ENCODE peak calls at places on chromosomes 12 and 14, in seven cellular contexts. One of them, this sample, is unnamed. For H3K4me1, the result is how much of the 10 kb centered on the place peaks cover.

GRCh38 chr12:113651662-113652061 is 180.0 kb upstream of the LHX5 start:
- DNase-seq in tibial nerve: no peak
- DNase-seq in fibroblast of lung: no peak
- DNase-seq in Karpas-422: no peak
- DNase-seq in cardiac muscle cell: no peak
- DNase-seq in CD8-positive, alpha-beta T cell: no peak
- DNase-seq in GM23338: no peak
- DNase-seq in this sample: no peak

GRCh38 chr14:23577710-23578392 is 739 bp downstream of the JPH4 start:
- DNase-seq in tibial nerve: no peak
- DNase-seq in fibroblast of lung: no peak
- DNase-seq in Karpas-422: no peak
- DNase-seq in cardiac muscle cell: no peak
- DNase-seq in CD8-positive, alpha-beta T cell: peak
- DNase-seq in GM23338: peak
- DNase-seq in this sample: no peak

GRCh38 chr14:23376477-23377200 is at the start of gene CMTM5:
- DNase-seq in tibial nerve: peak
- DNase-seq in fibroblast of lung: no peak
- DNase-seq in Karpas-422: no peak
- DNase-seq in cardiac muscle cell: peak
- DNase-seq in CD8-positive, alpha-beta T cell: no peak
- DNase-seq in GM23338: peak
- DNase-seq in this sample: no peak

GRCh38 chr14:74893614-74894091 is 11.9 kb downstream of the DLST start:
- DNase-seq in tibial nerve: no peak
- DNase-seq in fibroblast of lung: no peak
- DNase-seq in Karpas-422: no peak
- DNase-seq in cardiac muscle cell: no peak
- DNase-seq in CD8-positive, alpha-beta T cell: no peak
- DNase-seq in GM23338: no peak
- DNase-seq in this sample: no peak

GRCh38 chr12:106152334-106152733 is 13.6 kb upstream of the NUAK1 start:
- DNase-seq in tibial nerve: no peak
- DNase-seq in fibroblast of lung: no peak
- DNase-seq in Karpas-422: no peak
- DNase-seq in cardiac muscle cell: no peak
- DNase-seq in CD8-positive, alpha-beta T cell: no peak
- DNase-seq in GM23338: no peak
- DNase-seq in this sample: no peak

GRCh38 chr12:39199371-39199770 is 243.5 kb downstream of the KIF21A start:
- DNase-seq in tibial nerve: no peak
- DNase-seq in fibroblast of lung: no peak
- DNase-seq in Karpas-422: no peak
- DNase-seq in cardiac muscle cell: peak
- DNase-seq in CD8-positive, alpha-beta T cell: no peak
- DNase-seq in GM23338: no peak
- DNase-seq in this sample: no peak

GRCh38 chr14:69354383-69355154 is 43.5 kb downstream of the ERH start:
- DNase-seq in tibial nerve: no peak
- DNase-seq in fibroblast of lung: no peak
- DNase-seq in Karpas-422: peak
- DNase-seq in cardiac muscle cell: no peak
- DNase-seq in CD8-positive, alpha-beta T cell: no peak
- DNase-seq in GM23338: no peak
- DNase-seq in this sample: peak

GRCh38 chr14:67358914-67359313 is 690 bp downstream of the ATP6V1D start:
- DNase-seq in tibial nerve: no peak
- DNase-seq in fibroblast of lung: no peak
- DNase-seq in Karpas-422: no peak
- DNase-seq in cardiac muscle cell: no peak
- DNase-seq in CD8-positive, alpha-beta T cell: no peak
- DNase-seq in GM23338: peak
- DNase-seq in this sample: no peak

GRCh38 chr14:101731187-101732080 is 30.1 kb upstream of the PPP2R5C start:
- DNase-seq in tibial nerve: no peak
- DNase-seq in fibroblast of lung: peak
- DNase-seq in Karpas-422: peak
- DNase-seq in cardiac muscle cell: peak
- DNase-seq in CD8-positive, alpha-beta T cell: peak
- DNase-seq in GM23338: peak
- DNase-seq in this sample: peak

GRCh38 chr14:41201721-41202120 is 405.0 kb upstream of the LRFN5 start:
- DNase-seq in tibial nerve: no peak
- DNase-seq in fibroblast of lung: no peak
- DNase-seq in Karpas-422: no peak
- DNase-seq in cardiac muscle cell: peak
- DNase-seq in CD8-positive, alpha-beta T cell: no peak
- DNase-seq in GM23338: no peak
- DNase-seq in this sample: no peak

GRCh38 chr14:94000986-94001385 is 3.9 kb downstream of the CCDC197 start:
- DNase-seq in tibial nerve: no peak
- DNase-seq in fibroblast of lung: no peak
- DNase-seq in Karpas-422: no peak
- DNase-seq in cardiac muscle cell: no peak
- DNase-seq in CD8-positive, alpha-beta T cell: no peak
- DNase-seq in GM23338: no peak
- DNase-seq in this sample: no peak

GRCh38 chr12:50246873-50247612 is 36.3 kb downstream of the LIMA1 start:
- DNase-seq in tibial nerve: peak
- DNase-seq in fibroblast of lung: peak
- DNase-seq in Karpas-422: no peak
- DNase-seq in cardiac muscle cell: peak
- DNase-seq in CD8-positive, alpha-beta T cell: no peak
- DNase-seq in GM23338: no peak
- DNase-seq in this sample: no peak

DNA sequence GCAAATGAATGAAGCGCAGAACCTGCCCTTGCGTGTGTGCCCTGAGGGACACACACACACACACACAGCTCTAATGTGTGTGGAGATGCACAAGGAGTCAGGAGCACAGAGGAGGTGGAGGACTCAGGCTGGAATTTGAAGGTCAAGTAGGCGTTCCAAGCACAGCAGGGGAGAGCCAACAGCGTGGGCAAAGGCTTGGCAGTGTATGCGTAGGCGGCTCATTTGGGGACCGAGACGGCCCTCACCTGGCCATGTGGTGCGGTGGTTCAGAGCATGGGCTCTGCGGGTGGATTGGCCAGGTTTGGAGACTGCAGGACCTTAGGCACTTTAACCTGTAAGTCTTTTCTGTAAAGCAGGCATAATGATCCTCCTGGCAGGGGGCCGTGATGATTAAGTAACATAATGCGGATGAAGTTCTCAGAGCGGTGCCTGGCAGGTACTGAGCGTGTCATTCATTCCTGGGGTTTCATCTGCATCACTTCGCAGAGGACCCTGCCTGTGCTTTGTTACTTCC is 69.5 kb upstream of the SLC24A4 start:
- DNase-seq in tibial nerve: no peak
- DNase-seq in fibroblast of lung: no peak
- DNase-seq in Karpas-422: no peak
- DNase-seq in cardiac muscle cell: no peak
- DNase-seq in CD8-positive, alpha-beta T cell: no peak
- DNase-seq in GM23338: peak
- DNase-seq in this sample: no peak
- H3K4me3 ChIP-seq in tibial nerve: no peak
- H3K4me3 ChIP-seq in fibroblast of lung: no peak
- H3K4me3 ChIP-seq in Karpas-422: no peak
- H3K4me3 ChIP-seq in cardiac muscle cell: no peak
- H3K4me3 ChIP-seq in CD8-positive, alpha-beta T cell: no peak
- H3K4me3 ChIP-seq in GM23338: no peak
- H3K4me3 ChIP-seq in this sample: no peak

DNA sequence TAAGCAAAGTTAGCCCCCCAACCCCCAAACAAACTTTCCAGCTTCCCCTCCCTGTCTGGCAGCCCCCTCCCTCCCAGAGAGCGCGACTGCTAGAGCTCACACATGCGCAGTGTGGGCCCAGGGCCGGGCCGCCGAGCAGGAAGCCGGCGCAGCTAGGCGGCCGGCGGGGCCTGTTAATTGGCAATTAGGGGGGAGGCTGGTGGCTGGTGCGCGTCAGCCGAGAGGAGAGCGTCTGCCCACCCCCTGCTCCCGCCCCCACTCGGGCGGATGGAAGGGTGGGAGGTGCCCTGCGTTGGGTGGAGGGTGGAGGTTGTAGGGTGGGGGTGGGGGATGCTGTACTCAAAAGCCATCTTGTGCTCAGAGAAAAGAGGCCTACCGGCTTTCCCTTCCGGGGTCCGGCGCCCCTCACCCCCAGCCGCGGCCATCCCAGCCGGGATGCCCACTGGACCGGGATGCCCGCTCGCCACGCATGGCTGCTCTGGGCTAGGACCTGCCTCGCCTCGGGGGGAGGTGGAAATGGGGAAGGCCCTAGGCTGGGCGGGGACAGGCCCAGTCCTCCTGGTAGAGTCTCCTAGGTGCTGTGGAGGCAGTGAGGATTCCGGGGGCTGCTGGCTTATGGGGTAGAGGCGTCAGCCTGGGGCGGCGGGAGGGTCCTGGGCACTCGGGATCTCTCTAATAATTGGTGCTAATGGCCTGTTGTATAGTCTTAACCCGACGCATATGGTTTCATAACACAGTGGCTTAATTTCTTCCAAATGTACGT is 9.2 kb downstream of the HOXC8 start:
- DNase-seq in tibial nerve: peak
- DNase-seq in fibroblast of lung: peak
- DNase-seq in Karpas-422: peak
- DNase-seq in cardiac muscle cell: peak
- DNase-seq in CD8-positive, alpha-beta T cell: peak
- DNase-seq in GM23338: peak
- DNase-seq in this sample: peak
- H3K27ac ChIP-seq in tibial nerve: peak
- H3K27ac ChIP-seq in fibroblast of lung: peak
- H3K27ac ChIP-seq in Karpas-422: peak
- H3K27ac ChIP-seq in cardiac muscle cell: no peak
- H3K27ac ChIP-seq in CD8-positive, alpha-beta T cell: no peak
- H3K27ac ChIP-seq in GM23338: no peak
- H3K27ac ChIP-seq in this sample: no peak

GRCh38 chr12:75954749-75955148 is 76.8 kb downstream of the PHLDA1 start:
- DNase-seq in tibial nerve: no peak
- DNase-seq in fibroblast of lung: no peak
- DNase-seq in Karpas-422: no peak
- DNase-seq in cardiac muscle cell: no peak
- DNase-seq in CD8-positive, alpha-beta T cell: no peak
- DNase-seq in GM23338: no peak
- DNase-seq in this sample: no peak

GRCh38 chr12:75954076-75954475 is 77.5 kb downstream of the PHLDA1 start:
- DNase-seq in tibial nerve: no peak
- DNase-seq in fibroblast of lung: peak
- DNase-seq in Karpas-422: no peak
- DNase-seq in cardiac muscle cell: peak
- DNase-seq in CD8-positive, alpha-beta T cell: no peak
- DNase-seq in GM23338: peak
- DNase-seq in this sample: no peak

GRCh38 chr12:75951399-75952228 is 80.0 kb downstream of the PHLDA1 start:
- DNase-seq in tibial nerve: no peak
- DNase-seq in fibroblast of lung: peak
- DNase-seq in Karpas-422: no peak
- DNase-seq in cardiac muscle cell: no peak
- DNase-seq in CD8-positive, alpha-beta T cell: no peak
- DNase-seq in GM23338: no peak
- DNase-seq in this sample: no peak

GRCh38 chr12:75955251-75955650 is 76.3 kb downstream of the PHLDA1 start:
- DNase-seq in tibial nerve: no peak
- DNase-seq in fibroblast of lung: no peak
- DNase-seq in Karpas-422: no peak
- DNase-seq in cardiac muscle cell: no peak
- DNase-seq in CD8-positive, alpha-beta T cell: no peak
- DNase-seq in GM23338: peak
- DNase-seq in this sample: no peak

GRCh38 chr12:75953312-75953906 is 78.2 kb downstream of the PHLDA1 start:
- DNase-seq in tibial nerve: no peak
- DNase-seq in fibroblast of lung: peak
- DNase-seq in Karpas-422: no peak
- DNase-seq in cardiac muscle cell: peak
- DNase-seq in CD8-positive, alpha-beta T cell: no peak
- DNase-seq in GM23338: no peak
- DNase-seq in this sample: no peak
- H3K4me1 ChIP-seq in tibial nerve: under half
- H3K4me1 ChIP-seq in fibroblast of lung: under half
- H3K4me1 ChIP-seq in Karpas-422: under half
- H3K4me1 ChIP-seq in cardiac muscle cell: under half
- H3K4me1 ChIP-seq in CD8-positive, alpha-beta T cell: under half
- H3K4me1 ChIP-seq in GM23338: under half
- H3K4me1 ChIP-seq in this sample: under half

GRCh38 chr12:52007982-52008510 is 1.3 kb downstream of the TAMALIN start:
- DNase-seq in tibial nerve: no peak
- DNase-seq in fibroblast of lung: no peak
- DNase-seq in Karpas-422: no peak
- DNase-seq in cardiac muscle cell: no peak
- DNase-seq in CD8-positive, alpha-beta T cell: no peak
- DNase-seq in GM23338: no peak
- DNase-seq in this sample: no peak

GRCh38 chr12:52007158-52007921 is 594 bp downstream of the TAMALIN start:
- DNase-seq in tibial nerve: peak
- DNase-seq in fibroblast of lung: peak
- DNase-seq in Karpas-422: no peak
- DNase-seq in cardiac muscle cell: peak
- DNase-seq in CD8-positive, alpha-beta T cell: peak
- DNase-seq in GM23338: peak
- DNase-seq in this sample: peak

GRCh38 chr12:52006726-52007157 is at the start of gene TAMALIN:
- DNase-seq in tibial nerve: peak
- DNase-seq in fibroblast of lung: peak
- DNase-seq in Karpas-422: no peak
- DNase-seq in cardiac muscle cell: peak
- DNase-seq in CD8-positive, alpha-beta T cell: peak
- DNase-seq in GM23338: peak
- DNase-seq in this sample: peak

GRCh38 chr12:52005218-52005902 is 1.4 kb upstream of the TAMALIN start:
- DNase-seq in tibial nerve: no peak
- DNase-seq in fibroblast of lung: no peak
- DNase-seq in Karpas-422: no peak
- DNase-seq in cardiac muscle cell: no peak
- DNase-seq in CD8-positive, alpha-beta T cell: no peak
- DNase-seq in GM23338: no peak
- DNase-seq in this sample: no peak

DNA sequence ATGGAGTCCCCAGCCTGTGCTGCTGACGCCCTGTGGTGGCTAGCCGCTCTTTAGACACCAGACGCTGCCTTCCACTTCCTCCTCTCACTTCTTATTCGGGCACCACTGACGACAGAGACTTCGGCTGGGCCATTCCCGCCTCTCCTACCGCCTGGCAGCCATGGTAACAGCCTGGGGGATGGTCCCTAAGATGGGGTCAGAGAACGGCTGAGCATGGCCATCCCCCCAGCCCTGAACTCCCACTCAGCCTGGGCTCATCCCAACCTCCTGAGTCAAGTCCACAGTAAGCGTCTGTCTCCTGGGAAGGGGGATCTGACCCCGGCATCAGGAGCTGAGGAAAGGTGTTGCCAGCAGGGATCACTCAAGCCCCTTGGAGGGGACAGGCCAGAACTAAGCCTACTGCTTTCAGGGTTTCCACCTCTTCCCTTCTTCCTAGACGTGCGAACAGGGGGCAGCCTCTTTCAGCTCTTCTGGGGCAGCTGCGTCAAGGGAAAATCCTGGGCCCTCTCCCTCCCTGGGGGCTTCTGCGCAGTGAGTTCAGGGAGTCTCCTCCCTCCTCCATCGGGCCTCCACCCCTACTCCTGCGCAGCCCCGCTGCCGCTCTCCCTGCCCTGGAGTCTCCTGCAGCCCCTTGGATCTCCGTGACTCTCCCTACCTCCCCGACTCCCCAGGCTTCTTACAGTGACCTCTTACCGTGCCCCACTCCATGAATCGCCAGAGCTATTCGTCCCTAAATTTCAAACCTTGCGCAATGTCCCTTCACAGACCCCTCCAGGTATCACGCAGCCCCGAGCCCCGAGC is 643 bp upstream of the TAMALIN start:
- DNase-seq in tibial nerve: peak
- DNase-seq in fibroblast of lung: no peak
- DNase-seq in Karpas-422: peak
- DNase-seq in cardiac muscle cell: peak
- DNase-seq in CD8-positive, alpha-beta T cell: no peak
- DNase-seq in GM23338: peak
- DNase-seq in this sample: no peak
- H3K4me3 ChIP-seq in tibial nerve: peak
- H3K4me3 ChIP-seq in fibroblast of lung: no peak
- H3K4me3 ChIP-seq in Karpas-422: no peak
- H3K4me3 ChIP-seq in cardiac muscle cell: peak
- H3K4me3 ChIP-seq in CD8-positive, alpha-beta T cell: peak
- H3K4me3 ChIP-seq in GM23338: peak
- H3K4me3 ChIP-seq in this sample: no peak